ENCODE peak calls at places on chromosomes 12 and 14, in seven cellular contexts. K is stimulated activated CD4-positive, alpha-beta T cell treated with anti-CD3 and anti-CD28 coated beads, Interleukin-15, amount 100 ng/mL, for 24 hours; G is RPMI7951; W is Calu3; D is NCI-H774; R is HEK293T; P is aorta. N is an unnamed sample.

GRCh38 chr14:61184117-61184516 is 97.0 kb downstream of the TMEM30B start:
- DNase-seq in D (no peak), G (peak), W (no peak), R (no peak), P (no peak), K (no peak), N (no peak)

GRCh38 chr14:93986972-93987371 is 10.1 kb upstream of the CCDC197 start:
- DNase-seq in R (no peak), W (no peak), G (no peak), P (no peak), D (no peak), K (no peak), N (no peak)

GRCh38 chr12:88334271-88334670 is 192.2 kb downstream of the TMTC3 start:
- DNase-seq in K (no peak), G (peak), P (no peak), D (peak), R (no peak), W (peak), N (peak)

GRCh38 chr12:1532367-1532752 is 62.0 kb downstream of the FBXL14 start:
- DNase-seq in W (no peak), D (no peak), K (no peak), G (no peak), P (no peak), R (no peak), N (no peak)

GRCh38 chr12:87385322-87385721 is 643.9 kb downstream of the C12orf50 start:
- DNase-seq in R (no peak), D (no peak), P (no peak), W (no peak), G (no peak), K (no peak), N (no peak)

GRCh38 chr12:77001181-77001758 is 64.1 kb downstream of the E2F7 start:
- DNase-seq in D (peak), G (no peak), R (no peak), K (no peak), W (no peak), P (no peak), N (no peak)

GRCh38 chr12:26523708-26524150 is 309.3 kb downstream of the ITPR2 start:
- DNase-seq in G (peak), W (peak), P (peak), K (no peak), R (no peak), D (no peak), N (peak)

GRCh38 chr14:44803239-44803905 is 158.4 kb downstream of the KLHL28 start:
- DNase-seq in D (peak), P (no peak), G (peak), K (no peak), R (peak), W (no peak), N (peak)

GRCh38 chr14:92317511-92317910 is 5.5 kb upstream of the SLC24A4 start:
- DNase-seq in G (peak), K (no peak), R (no peak), W (no peak), P (no peak), D (no peak), N (no peak)

GRCh38 chr12:76010732-76011458 is 20.7 kb downstream of the PHLDA1 start:
- DNase-seq in R (no peak), W (no peak), D (no peak), K (no peak), G (peak), P (no peak), N (peak)

GRCh38 chr14:69137456-69138188 is 15.3 kb downstream of the DCAF5 start:
- DNase-seq in W (no peak), D (no peak), R (no peak), G (no peak), K (peak), P (no peak), N (no peak)

GRCh38 chr12:18556081-18556645 is 181.6 kb downstream of the PLCZ1 start:
- DNase-seq in D (no peak), P (no peak), W (no peak), R (no peak), G (no peak), K (no peak), N (no peak)

GRCh38 chr14:71142375-71143038 is 235.2 kb downstream of the PCNX1 start:
- DNase-seq in K (peak), D (no peak), R (no peak), P (no peak), W (no peak), G (peak), N (no peak)

GRCh38 chr14:22071001-22071400 is 397.4 kb upstream of the OR4E1 start:
- DNase-seq in K (peak), R (no peak), P (no peak), D (no peak), G (no peak), W (no peak), N (no peak)

GRCh38 chr14:23101986-23102625 is 2.7 kb downstream of the CIROP start:
- DNase-seq in D (no peak), R (no peak), G (no peak), K (no peak), W (no peak), P (peak), N (no peak)

GRCh38 chr12:26445909-26446308 is 250.5 kb downstream of the SSPN start:
- DNase-seq in K (no peak), G (no peak), D (no peak), W (no peak), R (no peak), P (no peak), N (no peak)

GRCh38 chr12:15157200-15157599 is 64.0 kb downstream of the RERG start:
- DNase-seq in K (no peak), G (no peak), W (no peak), R (no peak), P (no peak), D (no peak), N (no peak)

N was measured in hepatocyte.